ENCODE peak calls at places on chromosomes 7 and 10, in five cellular contexts. W, R, U, S and I are unnamed samples.

GRCh38 chr7:119964065-119964464 is 308.9 kb upstream of the KCND2 start:
- DNase-seq in S (no peak), W (no peak), U (no peak), R (no peak), I (no peak)

GRCh38 chr10:103982639-103983038 is 15.7 kb downstream of the SLK start:
- DNase-seq in S (peak), U (peak), W (no peak), R (no peak), I (no peak)

GRCh38 chr7:116802144-116802747 is 60.1 kb upstream of the CAPZA2 start:
- DNase-seq in U (no peak), R (no peak), W (no peak), S (no peak), I (no peak)

GRCh38 chr7:99331002-99331401 is 5.3 kb downstream of the ARPC1A start:
- DNase-seq in U (no peak), W (no peak), R (no peak), S (no peak), I (no peak)

GRCh38 chr10:14282271-14282670 is 48.5 kb downstream of the FRMD4A start:
- DNase-seq in R (no peak), S (no peak), W (no peak), U (no peak), I (no peak)

GRCh38 chr10:58282615-58283014 is 13.7 kb downstream of the CISD1 start:
- DNase-seq in U (no peak), W (no peak), S (no peak), R (peak), I (no peak)

GRCh38 chr7:102836206-102836938 is 76.4 kb upstream of the LRRC17 start:
- DNase-seq in S (no peak), W (no peak), R (no peak), U (no peak), I (no peak)

GRCh38 chr10:73998623-73999622 is 1.0 kb downstream of the VCL start:
- DNase-seq in S (peak), U (peak), W (peak), R (peak), I (no peak)

GRCh38 chr10:62106929-62107519 is 161.6 kb downstream of the RTKN2 start:
- DNase-seq in R (no peak), U (no peak), W (no peak), S (no peak), I (no peak)

GRCh38 chr7:106819546-106819945 is 45.5 kb upstream of the PIK3CG start:
- DNase-seq in S (no peak), R (no peak), W (no peak), U (no peak), I (no peak)

GRCh38 chr7:41825927-41826480 is 123.1 kb upstream of the INHBA start:
- DNase-seq in R (no peak), W (no peak), S (peak), U (no peak), I (no peak)

GRCh38 chr7:92680458-92680857 is 90.3 kb upstream of the FAM133B start:
- DNase-seq in U (no peak), R (no peak), S (no peak), W (no peak), I (no peak)

GRCh38 chr7:106870983-106871410 is 5.9 kb downstream of the PIK3CG start:
- DNase-seq in W (no peak), U (no peak), R (no peak), S (no peak), I (no peak)

GRCh38 chr10:110364531-110364937 is 59.8 kb upstream of the SMNDC1 start:
- DNase-seq in U (no peak), R (peak), S (no peak), W (no peak), I (no peak)

GRCh38 chr7:70791341-70791740 is 340.6 kb upstream of the GALNT17 start:
- DNase-seq in U (no peak), R (no peak), W (no peak), S (no peak), I (no peak)

GRCh38 chr10:52220947-52221346 is 93.1 kb upstream of the DKK1 start:
- DNase-seq in W (no peak), S (no peak), U (no peak), R (no peak), I (no peak)

GRCh38 chr10:121974535-121975294 is at the start of gene NSMCE4A:
- DNase-seq in R (peak), S (peak), W (peak), U (peak), I (peak)

GRCh38 chr7:43463401-43463980 is 119.4 kb upstream of the STK17A start:
- DNase-seq in R (no peak), W (no peak), U (no peak), S (no peak), I (no peak)

GRCh38 chr10:99694171-99694570 is 34.9 kb downstream of the ENTPD7 start:
- DNase-seq in U (no peak), W (no peak), S (no peak), R (no peak), I (no peak)

GRCh38 chr10:132069122-132069848 is 3.5 kb downstream of the JAKMIP3 start:
- DNase-seq in S (no peak), W (no peak), U (no peak), R (no peak), I (no peak)

GRCh38 chr10:103612462-103613365 is 119.2 kb downstream of the NEURL1 start:
- DNase-seq in R (no peak), S (no peak), U (no peak), W (no peak), I (no peak)

GRCh38 chr7:156173346-156173745 is 361.1 kb upstream of the SHH start:
- DNase-seq in R (no peak), U (no peak), W (no peak), S (no peak), I (no peak)

GRCh38 chr7:128425851-128426250 is 16.1 kb upstream of the IMPDH1 start:
- DNase-seq in U (peak), W (peak), R (peak), S (peak), I (peak)

GRCh38 chr10:70584941-70585544 is 17.5 kb downstream of the PRF1 start:
- DNase-seq in W (no peak), R (no peak), S (peak), U (peak), I (no peak)

GRCh38 chr10:33337335-33337854 is 2.9 kb upstream of the NRP1 start:
- DNase-seq in W (peak), S (peak), U (peak), R (no peak), I (no peak)

GRCh38 chr10:96259884-96260511 is 11.4 kb downstream of the BLNK start:
- DNase-seq in R (no peak), W (no peak), S (no peak), U (no peak), I (no peak)